ENCODE peak calls at places on chromosomes 12 and 14, in eight cellular contexts. One of them, this sample, is unnamed.

GRCh38 chr12:127723236-127723635 is 543.7 kb upstream of the TMEM132C start:
- DNase-seq in sigmoid colon: no peak
- DNase-seq in CD8-positive, alpha-beta T cell: no peak
- DNase-seq in progenitor cell of endocrine pancreas: no peak
- DNase-seq in AG09319: no peak
- DNase-seq in uterus: no peak
- DNase-seq in lower lobe of right lung: no peak
- DNase-seq in cardiac fibroblast: no peak
- DNase-seq in this sample: no peak

GRCh38 chr12:91023326-91024004 is 18.7 kb upstream of the EPYC start:
- DNase-seq in cardiac fibroblast: peak; percentile 40
- DNase-seq in CD8-positive, alpha-beta T cell: no peak
- DNase-seq in lower lobe of right lung: no peak
- DNase-seq in AG09319: no peak
- DNase-seq in sigmoid colon: no peak
- DNase-seq in progenitor cell of endocrine pancreas: no peak
- DNase-seq in uterus: no peak
- DNase-seq in this sample: no peak

GRCh38 chr12:40262657-40263056 is 37.9 kb downstream of the LRRK2 start:
- DNase-seq in sigmoid colon: no peak
- DNase-seq in CD8-positive, alpha-beta T cell: no peak
- DNase-seq in cardiac fibroblast: no peak
- DNase-seq in uterus: no peak
- DNase-seq in progenitor cell of endocrine pancreas: no peak
- DNase-seq in lower lobe of right lung: no peak
- DNase-seq in AG09319: no peak
- DNase-seq in this sample: no peak

GRCh38 chr14:75340921-75341320 is 62.3 kb downstream of the FOS start:
- DNase-seq in AG09319: no peak
- DNase-seq in CD8-positive, alpha-beta T cell: no peak
- DNase-seq in sigmoid colon: peak; percentile 92
- DNase-seq in lower lobe of right lung: peak; percentile 83
- DNase-seq in uterus: peak; percentile 69
- DNase-seq in cardiac fibroblast: peak; percentile 82
- DNase-seq in progenitor cell of endocrine pancreas: no peak
- DNase-seq in this sample: no peak

GRCh38 chr12:3564861-3565260 is 73.9 kb downstream of the PRMT8 start:
- DNase-seq in uterus: no peak
- DNase-seq in AG09319: no peak
- DNase-seq in progenitor cell of endocrine pancreas: no peak
- DNase-seq in CD8-positive, alpha-beta T cell: no peak
- DNase-seq in sigmoid colon: no peak
- DNase-seq in lower lobe of right lung: no peak
- DNase-seq in cardiac fibroblast: no peak
- DNase-seq in this sample: no peak

GRCh38 chr12:112008918-112009317 is 4.0 kb downstream of the TMEM116 start:
- DNase-seq in cardiac fibroblast: no peak
- DNase-seq in progenitor cell of endocrine pancreas: no peak
- DNase-seq in sigmoid colon: no peak
- DNase-seq in CD8-positive, alpha-beta T cell: no peak
- DNase-seq in lower lobe of right lung: no peak
- DNase-seq in AG09319: no peak
- DNase-seq in uterus: no peak
- DNase-seq in this sample: no peak

GRCh38 chr12:105522166-105522825 is 191.8 kb downstream of the C12orf75 start:
- DNase-seq in sigmoid colon: no peak
- DNase-seq in AG09319: no peak
- DNase-seq in lower lobe of right lung: no peak
- DNase-seq in CD8-positive, alpha-beta T cell: no peak
- DNase-seq in progenitor cell of endocrine pancreas: no peak
- DNase-seq in cardiac fibroblast: peak; percentile 50
- DNase-seq in uterus: no peak
- DNase-seq in this sample: no peak

GRCh38 chr12:27852742-27853141 is 72.7 kb upstream of the MANSC4 start:
- DNase-seq in uterus: no peak
- DNase-seq in lower lobe of right lung: no peak
- DNase-seq in sigmoid colon: no peak
- DNase-seq in cardiac fibroblast: no peak
- DNase-seq in AG09319: no peak
- DNase-seq in CD8-positive, alpha-beta T cell: no peak
- DNase-seq in progenitor cell of endocrine pancreas: no peak
- DNase-seq in this sample: no peak

GRCh38 chr14:87049886-87050820 is 942.8 kb downstream of the GALC start:
- DNase-seq in CD8-positive, alpha-beta T cell: no peak
- DNase-seq in progenitor cell of endocrine pancreas: no peak
- DNase-seq in lower lobe of right lung: no peak
- DNase-seq in cardiac fibroblast: peak; percentile 19
- DNase-seq in sigmoid colon: no peak
- DNase-seq in uterus: no peak
- DNase-seq in AG09319: no peak
- DNase-seq in this sample: no peak

GRCh38 chr12:101567918-101568317 is 26.9 kb upstream of the MYBPC1 start:
- DNase-seq in AG09319: no peak
- DNase-seq in progenitor cell of endocrine pancreas: no peak
- DNase-seq in CD8-positive, alpha-beta T cell: no peak
- DNase-seq in cardiac fibroblast: no peak
- DNase-seq in uterus: no peak
- DNase-seq in sigmoid colon: no peak
- DNase-seq in lower lobe of right lung: no peak
- DNase-seq in this sample: no peak

GRCh38 chr12:101566318-101566717 is 28.5 kb upstream of the MYBPC1 start:
- DNase-seq in progenitor cell of endocrine pancreas: no peak
- DNase-seq in AG09319: no peak
- DNase-seq in uterus: no peak
- DNase-seq in CD8-positive, alpha-beta T cell: no peak
- DNase-seq in cardiac fibroblast: no peak
- DNase-seq in sigmoid colon: no peak
- DNase-seq in lower lobe of right lung: no peak
- DNase-seq in this sample: no peak

GRCh38 chr12:101573743-101574142 is 21.0 kb upstream of the MYBPC1 start:
- DNase-seq in sigmoid colon: no peak
- DNase-seq in AG09319: no peak
- DNase-seq in CD8-positive, alpha-beta T cell: no peak
- DNase-seq in lower lobe of right lung: no peak
- DNase-seq in cardiac fibroblast: no peak
- DNase-seq in uterus: no peak
- DNase-seq in progenitor cell of endocrine pancreas: no peak
- DNase-seq in this sample: no peak

GRCh38 chr12:101564912-101565311 is 29.9 kb upstream of the MYBPC1 start:
- DNase-seq in lower lobe of right lung: no peak
- DNase-seq in sigmoid colon: no peak
- DNase-seq in uterus: no peak
- DNase-seq in progenitor cell of endocrine pancreas: no peak
- DNase-seq in cardiac fibroblast: no peak
- DNase-seq in CD8-positive, alpha-beta T cell: no peak
- DNase-seq in AG09319: no peak
- DNase-seq in this sample: no peak

GRCh38 chr12:101570022-101570421 is 24.7 kb upstream of the MYBPC1 start:
- DNase-seq in CD8-positive, alpha-beta T cell: no peak
- DNase-seq in cardiac fibroblast: peak; percentile 49
- DNase-seq in uterus: no peak
- DNase-seq in AG09319: peak; percentile 7
- DNase-seq in lower lobe of right lung: no peak
- DNase-seq in progenitor cell of endocrine pancreas: no peak
- DNase-seq in sigmoid colon: no peak
- DNase-seq in this sample: no peak
- TF ChIP-seq CTCF in CD8-positive, alpha-beta T cell: no peak
- TF ChIP-seq CTCF in cardiac fibroblast: no peak
- TF ChIP-seq CTCF in uterus: peak; percentile 39
- TF ChIP-seq CTCF in AG09319: peak; percentile 28
- TF ChIP-seq CTCF in lower lobe of right lung: peak; percentile 39
- TF ChIP-seq CTCF in progenitor cell of endocrine pancreas: peak; percentile 48
- TF ChIP-seq CTCF in sigmoid colon: no peak
- TF ChIP-seq CTCF in this sample: no peak

GRCh38 chr12:100229036-100229635 is 28.5 kb downstream of the ACTR6 start:
- DNase-seq in AG09319: no peak
- DNase-seq in cardiac fibroblast: peak; percentile 21
- DNase-seq in progenitor cell of endocrine pancreas: no peak
- DNase-seq in CD8-positive, alpha-beta T cell: no peak
- DNase-seq in sigmoid colon: no peak
- DNase-seq in lower lobe of right lung: no peak
- DNase-seq in uterus: no peak
- DNase-seq in this sample: no peak
- TF ChIP-seq CTCF in AG09319: peak; percentile 10
- TF ChIP-seq CTCF in cardiac fibroblast: no peak
- TF ChIP-seq CTCF in progenitor cell of endocrine pancreas: no peak
- TF ChIP-seq CTCF in CD8-positive, alpha-beta T cell: no peak
- TF ChIP-seq CTCF in sigmoid colon: no peak
- TF ChIP-seq CTCF in lower lobe of right lung: no peak
- TF ChIP-seq CTCF in uterus: no peak
- TF ChIP-seq CTCF in this sample: no peak

GRCh38 chr12:89597210-89597609 is 71.4 kb upstream of the POC1B start:
- DNase-seq in cardiac fibroblast: no peak
- DNase-seq in progenitor cell of endocrine pancreas: no peak
- DNase-seq in uterus: no peak
- DNase-seq in AG09319: no peak
- DNase-seq in lower lobe of right lung: no peak
- DNase-seq in CD8-positive, alpha-beta T cell: no peak
- DNase-seq in sigmoid colon: no peak
- DNase-seq in this sample: no peak
- TF ChIP-seq CTCF in cardiac fibroblast: no peak
- TF ChIP-seq CTCF in progenitor cell of endocrine pancreas: no peak
- TF ChIP-seq CTCF in uterus: no peak
- TF ChIP-seq CTCF in AG09319: no peak
- TF ChIP-seq CTCF in lower lobe of right lung: no peak
- TF ChIP-seq CTCF in CD8-positive, alpha-beta T cell: no peak
- TF ChIP-seq CTCF in sigmoid colon: no peak
- TF ChIP-seq CTCF in this sample: no peak

GRCh38 chr12:109717390-109718357 is 4.0 kb downstream of the FAM222A start:
- DNase-seq in progenitor cell of endocrine pancreas: no peak
- DNase-seq in sigmoid colon: no peak
- DNase-seq in cardiac fibroblast: no peak
- DNase-seq in lower lobe of right lung: no peak
- DNase-seq in uterus: no peak
- DNase-seq in AG09319: no peak
- DNase-seq in CD8-positive, alpha-beta T cell: no peak
- DNase-seq in this sample: no peak

GRCh38 chr12:109720152-109720855 is 6.7 kb downstream of the FAM222A start:
- DNase-seq in progenitor cell of endocrine pancreas: no peak
- DNase-seq in uterus: no peak
- DNase-seq in sigmoid colon: no peak
- DNase-seq in lower lobe of right lung: no peak
- DNase-seq in cardiac fibroblast: no peak
- DNase-seq in AG09319: no peak
- DNase-seq in CD8-positive, alpha-beta T cell: no peak
- DNase-seq in this sample: no peak

GRCh38 chr12:109720856-109721189 is 7.2 kb downstream of the FAM222A start:
- DNase-seq in AG09319: no peak
- DNase-seq in CD8-positive, alpha-beta T cell: no peak
- DNase-seq in lower lobe of right lung: no peak
- DNase-seq in sigmoid colon: no peak
- DNase-seq in cardiac fibroblast: no peak
- DNase-seq in progenitor cell of endocrine pancreas: no peak
- DNase-seq in uterus: no peak
- DNase-seq in this sample: no peak

GRCh38 chr12:109718390-109718789 is 4.8 kb downstream of the FAM222A start:
- DNase-seq in sigmoid colon: no peak
- DNase-seq in cardiac fibroblast: no peak
- DNase-seq in CD8-positive, alpha-beta T cell: no peak
- DNase-seq in AG09319: no peak
- DNase-seq in lower lobe of right lung: no peak
- DNase-seq in uterus: no peak
- DNase-seq in progenitor cell of endocrine pancreas: no peak
- DNase-seq in this sample: no peak

DNA sequence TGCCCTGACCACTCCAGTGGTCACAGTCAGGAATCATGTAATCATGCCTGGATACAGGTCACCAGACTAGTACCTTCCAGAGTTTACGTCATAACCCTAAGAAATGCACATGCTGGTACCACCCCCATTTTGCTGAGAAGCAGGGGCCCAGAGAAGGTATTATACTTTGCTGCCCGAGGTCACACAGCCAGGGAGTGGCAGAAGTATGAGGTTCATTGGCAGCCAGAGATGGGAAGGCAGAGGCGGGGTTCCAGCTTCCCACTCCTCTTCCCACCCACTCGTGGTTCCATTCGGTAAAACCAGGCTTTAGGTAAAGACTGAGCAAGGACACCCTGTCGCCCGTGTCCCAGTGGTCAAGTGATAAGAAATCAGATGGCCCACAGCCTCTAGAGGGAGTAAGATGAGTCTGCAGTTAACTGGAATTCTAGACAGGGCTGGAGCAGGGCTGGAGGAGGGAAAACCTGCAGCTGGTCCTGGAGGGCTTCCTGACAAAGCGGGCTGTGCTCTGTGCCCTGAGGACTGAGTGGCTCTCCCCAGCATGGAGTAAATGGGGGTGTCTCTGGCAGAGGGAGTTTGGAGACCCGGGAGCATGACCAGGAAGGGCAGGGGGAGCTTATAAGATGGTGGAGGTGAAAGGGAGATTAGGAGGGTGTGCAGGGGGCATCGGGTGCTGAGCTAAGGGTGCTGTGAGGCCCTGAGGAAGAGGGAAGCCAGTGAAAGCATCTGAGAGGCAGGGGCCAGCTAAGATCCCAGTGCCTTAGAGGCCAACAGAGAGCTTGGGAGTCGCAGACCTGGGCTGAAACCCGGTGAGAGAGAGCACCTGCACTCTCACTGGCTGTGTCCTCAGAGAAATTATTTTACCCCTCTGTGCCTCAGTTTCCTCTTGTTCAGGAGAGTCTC is 5.7 kb downstream of the FAM222A start:
- DNase-seq in lower lobe of right lung: no peak
- DNase-seq in sigmoid colon: no peak
- DNase-seq in progenitor cell of endocrine pancreas: no peak
- DNase-seq in AG09319: no peak
- DNase-seq in uterus: no peak
- DNase-seq in cardiac fibroblast: no peak
- DNase-seq in CD8-positive, alpha-beta T cell: no peak
- DNase-seq in this sample: no peak
- TF ChIP-seq CTCF in lower lobe of right lung: no peak
- TF ChIP-seq CTCF in sigmoid colon: no peak
- TF ChIP-seq CTCF in progenitor cell of endocrine pancreas: peak; percentile 39
- TF ChIP-seq CTCF in AG09319: no peak
- TF ChIP-seq CTCF in uterus: no peak
- TF ChIP-seq CTCF in cardiac fibroblast: peak; percentile 8
- TF ChIP-seq CTCF in CD8-positive, alpha-beta T cell: no peak
- TF ChIP-seq CTCF in this sample: no peak

GRCh38 chr14:102924632-102925588 is 2.4 kb downstream of the AMN start:
- DNase-seq in sigmoid colon: no peak
- DNase-seq in AG09319: no peak
- DNase-seq in uterus: no peak
- DNase-seq in CD8-positive, alpha-beta T cell: no peak
- DNase-seq in lower lobe of right lung: peak; percentile 40
- DNase-seq in progenitor cell of endocrine pancreas: no peak
- DNase-seq in cardiac fibroblast: no peak
- DNase-seq in this sample: no peak
- TF ChIP-seq CTCF in sigmoid colon: no peak
- TF ChIP-seq CTCF in AG09319: no peak
- TF ChIP-seq CTCF in uterus: no peak
- TF ChIP-seq CTCF in CD8-positive, alpha-beta T cell: no peak
- TF ChIP-seq CTCF in lower lobe of right lung: no peak
- TF ChIP-seq CTCF in progenitor cell of endocrine pancreas: peak; percentile 22
- TF ChIP-seq CTCF in cardiac fibroblast: peak; percentile 19
- TF ChIP-seq CTCF in this sample: no peak